ENCODE peak calls at places on chromosomes 11 and 22, in eight cellular contexts. One of them, this sample, is unnamed.

GRCh38 chr22:17946691-17947367 is 77.5 kb downstream of the MICAL3 start:
- DNase-seq in anterior cingulate cortex: no peak
- DNase-seq in stimulated activated CD8-positive, alpha-beta memory T cell treated with anti-CD3 and anti-CD28 coated beads, Interleukin-12 subunit alpha, Interleukin-12 subunit beta, amount 100 ng/mL, for 1 hour: no peak
- DNase-seq in mesendoderm: no peak
- DNase-seq in Kasumi-1: no peak
- DNase-seq in activated T-cell treated with anti-CD3 and anti-CD28 coated beads, Interleukin-2, amount 50 U/mL, for 48 hours: no peak
- DNase-seq in iris pigment epithelial cell: no peak
- DNase-seq in IMR-90: no peak
- DNase-seq in this sample: no peak

GRCh38 chr11:113591122-113591521 is 115.0 kb downstream of the TMPRSS5 start:
- DNase-seq in stimulated activated CD8-positive, alpha-beta memory T cell treated with anti-CD3 and anti-CD28 coated beads, Interleukin-12 subunit alpha, Interleukin-12 subunit beta, amount 100 ng/mL, for 1 hour: no peak
- DNase-seq in IMR-90: no peak
- DNase-seq in Kasumi-1: no peak
- DNase-seq in anterior cingulate cortex: no peak
- DNase-seq in iris pigment epithelial cell: no peak
- DNase-seq in mesendoderm: no peak
- DNase-seq in activated T-cell treated with anti-CD3 and anti-CD28 coated beads, Interleukin-2, amount 50 U/mL, for 48 hours: no peak
- DNase-seq in this sample: no peak

GRCh38 chr22:38901111-38901641 is 29.2 kb upstream of the CBX6 start:
- DNase-seq in activated T-cell treated with anti-CD3 and anti-CD28 coated beads, Interleukin-2, amount 50 U/mL, for 48 hours: no peak
- DNase-seq in IMR-90: no peak
- DNase-seq in stimulated activated CD8-positive, alpha-beta memory T cell treated with anti-CD3 and anti-CD28 coated beads, Interleukin-12 subunit alpha, Interleukin-12 subunit beta, amount 100 ng/mL, for 1 hour: no peak
- DNase-seq in mesendoderm: no peak
- DNase-seq in anterior cingulate cortex: no peak
- DNase-seq in iris pigment epithelial cell: no peak
- DNase-seq in Kasumi-1: peak
- DNase-seq in this sample: no peak

GRCh38 chr11:10305964-10306918 is 1.4 kb downstream of the ADM start:
- DNase-seq in Kasumi-1: peak
- DNase-seq in IMR-90: peak
- DNase-seq in mesendoderm: peak
- DNase-seq in anterior cingulate cortex: no peak
- DNase-seq in iris pigment epithelial cell: no peak
- DNase-seq in stimulated activated CD8-positive, alpha-beta memory T cell treated with anti-CD3 and anti-CD28 coated beads, Interleukin-12 subunit alpha, Interleukin-12 subunit beta, amount 100 ng/mL, for 1 hour: no peak
- DNase-seq in activated T-cell treated with anti-CD3 and anti-CD28 coated beads, Interleukin-2, amount 50 U/mL, for 48 hours: peak
- DNase-seq in this sample: no peak

GRCh38 chr11:11583801-11584445 is 37.9 kb downstream of the GALNT18 start:
- DNase-seq in iris pigment epithelial cell: peak
- DNase-seq in IMR-90: peak
- DNase-seq in Kasumi-1: peak
- DNase-seq in anterior cingulate cortex: no peak
- DNase-seq in mesendoderm: no peak
- DNase-seq in stimulated activated CD8-positive, alpha-beta memory T cell treated with anti-CD3 and anti-CD28 coated beads, Interleukin-12 subunit alpha, Interleukin-12 subunit beta, amount 100 ng/mL, for 1 hour: no peak
- DNase-seq in activated T-cell treated with anti-CD3 and anti-CD28 coated beads, Interleukin-2, amount 50 U/mL, for 48 hours: no peak
- DNase-seq in this sample: no peak

GRCh38 chr11:133133053-133133452 is 399.2 kb downstream of the OPCML start:
- DNase-seq in anterior cingulate cortex: no peak
- DNase-seq in iris pigment epithelial cell: no peak
- DNase-seq in activated T-cell treated with anti-CD3 and anti-CD28 coated beads, Interleukin-2, amount 50 U/mL, for 48 hours: no peak
- DNase-seq in Kasumi-1: no peak
- DNase-seq in mesendoderm: no peak
- DNase-seq in IMR-90: no peak
- DNase-seq in stimulated activated CD8-positive, alpha-beta memory T cell treated with anti-CD3 and anti-CD28 coated beads, Interleukin-12 subunit alpha, Interleukin-12 subunit beta, amount 100 ng/mL, for 1 hour: no peak
- DNase-seq in this sample: no peak

GRCh38 chr11:61627831-61628753 is 47.2 kb upstream of the SYT7 start:
- DNase-seq in anterior cingulate cortex: peak
- DNase-seq in stimulated activated CD8-positive, alpha-beta memory T cell treated with anti-CD3 and anti-CD28 coated beads, Interleukin-12 subunit alpha, Interleukin-12 subunit beta, amount 100 ng/mL, for 1 hour: no peak
- DNase-seq in activated T-cell treated with anti-CD3 and anti-CD28 coated beads, Interleukin-2, amount 50 U/mL, for 48 hours: peak
- DNase-seq in Kasumi-1: peak
- DNase-seq in mesendoderm: peak
- DNase-seq in iris pigment epithelial cell: peak
- DNase-seq in IMR-90: peak
- DNase-seq in this sample: no peak

GRCh38 chr11:111334495-111335123 is 36.3 kb downstream of the POU2AF3 start:
- DNase-seq in IMR-90: no peak
- DNase-seq in stimulated activated CD8-positive, alpha-beta memory T cell treated with anti-CD3 and anti-CD28 coated beads, Interleukin-12 subunit alpha, Interleukin-12 subunit beta, amount 100 ng/mL, for 1 hour: no peak
- DNase-seq in anterior cingulate cortex: no peak
- DNase-seq in activated T-cell treated with anti-CD3 and anti-CD28 coated beads, Interleukin-2, amount 50 U/mL, for 48 hours: no peak
- DNase-seq in mesendoderm: no peak
- DNase-seq in Kasumi-1: no peak
- DNase-seq in iris pigment epithelial cell: no peak
- DNase-seq in this sample: no peak

GRCh38 chr22:19959043-19959586 is 17.5 kb upstream of the TXNRD2 start:
- DNase-seq in iris pigment epithelial cell: peak
- DNase-seq in mesendoderm: peak
- DNase-seq in anterior cingulate cortex: no peak
- DNase-seq in IMR-90: peak
- DNase-seq in activated T-cell treated with anti-CD3 and anti-CD28 coated beads, Interleukin-2, amount 50 U/mL, for 48 hours: no peak
- DNase-seq in Kasumi-1: no peak
- DNase-seq in stimulated activated CD8-positive, alpha-beta memory T cell treated with anti-CD3 and anti-CD28 coated beads, Interleukin-12 subunit alpha, Interleukin-12 subunit beta, amount 100 ng/mL, for 1 hour: no peak
- DNase-seq in this sample: no peak

GRCh38 chr11:35084817-35085424 is 54.0 kb upstream of the CD44 start:
- DNase-seq in iris pigment epithelial cell: no peak
- DNase-seq in IMR-90: no peak
- DNase-seq in mesendoderm: no peak
- DNase-seq in activated T-cell treated with anti-CD3 and anti-CD28 coated beads, Interleukin-2, amount 50 U/mL, for 48 hours: no peak
- DNase-seq in stimulated activated CD8-positive, alpha-beta memory T cell treated with anti-CD3 and anti-CD28 coated beads, Interleukin-12 subunit alpha, Interleukin-12 subunit beta, amount 100 ng/mL, for 1 hour: no peak
- DNase-seq in anterior cingulate cortex: no peak
- DNase-seq in Kasumi-1: no peak
- DNase-seq in this sample: no peak

GRCh38 chr22:49380095-49380827 is 447.4 kb downstream of the BRD1 start:
- DNase-seq in mesendoderm: no peak
- DNase-seq in stimulated activated CD8-positive, alpha-beta memory T cell treated with anti-CD3 and anti-CD28 coated beads, Interleukin-12 subunit alpha, Interleukin-12 subunit beta, amount 100 ng/mL, for 1 hour: no peak
- DNase-seq in Kasumi-1: no peak
- DNase-seq in IMR-90: no peak
- DNase-seq in anterior cingulate cortex: no peak
- DNase-seq in activated T-cell treated with anti-CD3 and anti-CD28 coated beads, Interleukin-2, amount 50 U/mL, for 48 hours: no peak
- DNase-seq in iris pigment epithelial cell: no peak
- DNase-seq in this sample: no peak

GRCh38 chr11:27089746-27090145 is 49.1 kb downstream of the BBOX1 start:
- DNase-seq in stimulated activated CD8-positive, alpha-beta memory T cell treated with anti-CD3 and anti-CD28 coated beads, Interleukin-12 subunit alpha, Interleukin-12 subunit beta, amount 100 ng/mL, for 1 hour: no peak
- DNase-seq in IMR-90: no peak
- DNase-seq in Kasumi-1: no peak
- DNase-seq in anterior cingulate cortex: no peak
- DNase-seq in iris pigment epithelial cell: no peak
- DNase-seq in activated T-cell treated with anti-CD3 and anti-CD28 coated beads, Interleukin-2, amount 50 U/mL, for 48 hours: no peak
- DNase-seq in mesendoderm: no peak
- DNase-seq in this sample: no peak

GRCh38 chr11:75150879-75151278 is at the start of gene SLCO2B1:
- DNase-seq in iris pigment epithelial cell: no peak
- DNase-seq in stimulated activated CD8-positive, alpha-beta memory T cell treated with anti-CD3 and anti-CD28 coated beads, Interleukin-12 subunit alpha, Interleukin-12 subunit beta, amount 100 ng/mL, for 1 hour: no peak
- DNase-seq in anterior cingulate cortex: no peak
- DNase-seq in mesendoderm: no peak
- DNase-seq in IMR-90: no peak
- DNase-seq in activated T-cell treated with anti-CD3 and anti-CD28 coated beads, Interleukin-2, amount 50 U/mL, for 48 hours: no peak
- DNase-seq in Kasumi-1: no peak
- DNase-seq in this sample: no peak

GRCh38 chr11:2898366-2899079 is 12.9 kb upstream of the CDKN1C start:
- DNase-seq in iris pigment epithelial cell: peak
- DNase-seq in anterior cingulate cortex: no peak
- DNase-seq in mesendoderm: peak
- DNase-seq in Kasumi-1: peak
- DNase-seq in activated T-cell treated with anti-CD3 and anti-CD28 coated beads, Interleukin-2, amount 50 U/mL, for 48 hours: peak
- DNase-seq in IMR-90: peak
- DNase-seq in stimulated activated CD8-positive, alpha-beta memory T cell treated with anti-CD3 and anti-CD28 coated beads, Interleukin-12 subunit alpha, Interleukin-12 subunit beta, amount 100 ng/mL, for 1 hour: peak
- DNase-seq in this sample: peak

GRCh38 chr11:36122715-36123114 is 166.5 kb downstream of the COMMD9 start:
- DNase-seq in mesendoderm: no peak
- DNase-seq in IMR-90: no peak
- DNase-seq in stimulated activated CD8-positive, alpha-beta memory T cell treated with anti-CD3 and anti-CD28 coated beads, Interleukin-12 subunit alpha, Interleukin-12 subunit beta, amount 100 ng/mL, for 1 hour: no peak
- DNase-seq in Kasumi-1: no peak
- DNase-seq in iris pigment epithelial cell: peak
- DNase-seq in anterior cingulate cortex: no peak
- DNase-seq in activated T-cell treated with anti-CD3 and anti-CD28 coated beads, Interleukin-2, amount 50 U/mL, for 48 hours: no peak
- DNase-seq in this sample: no peak

GRCh38 chr22:49583341-49583740 is 244.3 kb downstream of the BRD1 start:
- DNase-seq in stimulated activated CD8-positive, alpha-beta memory T cell treated with anti-CD3 and anti-CD28 coated beads, Interleukin-12 subunit alpha, Interleukin-12 subunit beta, amount 100 ng/mL, for 1 hour: no peak
- DNase-seq in anterior cingulate cortex: no peak
- DNase-seq in IMR-90: no peak
- DNase-seq in activated T-cell treated with anti-CD3 and anti-CD28 coated beads, Interleukin-2, amount 50 U/mL, for 48 hours: no peak
- DNase-seq in iris pigment epithelial cell: no peak
- DNase-seq in Kasumi-1: no peak
- DNase-seq in mesendoderm: no peak
- DNase-seq in this sample: no peak

GRCh38 chr11:88603499-88603898 is 266.0 kb upstream of the CTSC start:
- DNase-seq in Kasumi-1: no peak
- DNase-seq in iris pigment epithelial cell: no peak
- DNase-seq in activated T-cell treated with anti-CD3 and anti-CD28 coated beads, Interleukin-2, amount 50 U/mL, for 48 hours: no peak
- DNase-seq in anterior cingulate cortex: no peak
- DNase-seq in IMR-90: peak
- DNase-seq in stimulated activated CD8-positive, alpha-beta memory T cell treated with anti-CD3 and anti-CD28 coated beads, Interleukin-12 subunit alpha, Interleukin-12 subunit beta, amount 100 ng/mL, for 1 hour: no peak
- DNase-seq in mesendoderm: no peak
- DNase-seq in this sample: no peak

GRCh38 chr11:43393765-43394355 is 35.1 kb downstream of the TTC17 start:
- DNase-seq in Kasumi-1: no peak
- DNase-seq in iris pigment epithelial cell: peak
- DNase-seq in stimulated activated CD8-positive, alpha-beta memory T cell treated with anti-CD3 and anti-CD28 coated beads, Interleukin-12 subunit alpha, Interleukin-12 subunit beta, amount 100 ng/mL, for 1 hour: no peak
- DNase-seq in IMR-90: peak
- DNase-seq in mesendoderm: no peak
- DNase-seq in anterior cingulate cortex: no peak
- DNase-seq in activated T-cell treated with anti-CD3 and anti-CD28 coated beads, Interleukin-2, amount 50 U/mL, for 48 hours: no peak
- DNase-seq in this sample: no peak

GRCh38 chr22:29116397-29117123 is 43.7 kb downstream of the KREMEN1 start:
- DNase-seq in IMR-90: peak
- DNase-seq in activated T-cell treated with anti-CD3 and anti-CD28 coated beads, Interleukin-2, amount 50 U/mL, for 48 hours: no peak
- DNase-seq in stimulated activated CD8-positive, alpha-beta memory T cell treated with anti-CD3 and anti-CD28 coated beads, Interleukin-12 subunit alpha, Interleukin-12 subunit beta, amount 100 ng/mL, for 1 hour: no peak
- DNase-seq in Kasumi-1: no peak
- DNase-seq in anterior cingulate cortex: no peak
- DNase-seq in mesendoderm: no peak
- DNase-seq in iris pigment epithelial cell: peak
- DNase-seq in this sample: no peak

GRCh38 chr11:86486261-86487030 is 111.8 kb downstream of the CCDC81 start:
- DNase-seq in Kasumi-1: peak
- DNase-seq in activated T-cell treated with anti-CD3 and anti-CD28 coated beads, Interleukin-2, amount 50 U/mL, for 48 hours: no peak
- DNase-seq in iris pigment epithelial cell: no peak
- DNase-seq in anterior cingulate cortex: peak
- DNase-seq in stimulated activated CD8-positive, alpha-beta memory T cell treated with anti-CD3 and anti-CD28 coated beads, Interleukin-12 subunit alpha, Interleukin-12 subunit beta, amount 100 ng/mL, for 1 hour: no peak
- DNase-seq in IMR-90: no peak
- DNase-seq in mesendoderm: peak
- DNase-seq in this sample: peak